ENCODE peak calls at places on chromosomes 6 and 20, in seven cellular contexts. R is HepG2, M is endothelial cell of umbilical vein, T is K562, U is HCT116, O is H1, C is SK-N-MC. N is an unnamed sample.

GRCh38 chr6:64294034-64294433 is 658.4 kb downstream of the PHF3 start:
- DNase-seq in R (no peak), M (no peak), T (no peak), U (no peak), O (no peak), C (no peak), N (no peak)

GRCh38 chr6:56156643-56157042 is 90.7 kb downstream of the COL21A1 start:
- DNase-seq in R (peak; percentile 82), M (peak; percentile 12), T (no peak), U (no peak), O (no peak), C (no peak), N (no peak)

GRCh38 chr6:33438978-33439594 is 15.3 kb upstream of the ZBTB9 start:
- DNase-seq in R (no peak), M (no peak), T (no peak), U (no peak), O (no peak), C (no peak), N (no peak)

GRCh38 chr20:62776692-62777527 is 19.4 kb upstream of the MRGBP start:
- DNase-seq in R (peak; percentile 58), M (no peak), T (peak; percentile 90), U (peak; percentile 75), O (no peak), C (no peak), N (peak; percentile 67)

GRCh38 chr20:63740501-63741353 is 1.2 kb downstream of the SLC2A4RG start:
- DNase-seq in R (peak; percentile 95), M (peak; percentile 86), T (peak; percentile 87), U (peak; percentile 48), O (no peak), C (no peak), N (peak; percentile 73)

GRCh38 chr6:8084586-8084985 is 17.8 kb downstream of the EEF1E1 start:
- DNase-seq in R (peak; percentile 42), M (no peak), T (no peak), U (no peak), O (no peak), C (no peak), N (no peak)

GRCh38 chr6:17869753-17870050 is 117.7 kb downstream of the KIF13A start:
- DNase-seq in R (no peak), M (peak; percentile 67), T (peak; percentile 33), U (no peak), O (no peak), C (no peak), N (no peak)

GRCh38 chr20:7770046-7770445 is 170.2 kb downstream of the HAO1 start:
- DNase-seq in R (no peak), M (peak; percentile 12), T (no peak), U (no peak), O (no peak), C (no peak), N (no peak)

GRCh38 chr6:167825759-167826229 is 917 bp upstream of the AFDN start:
- DNase-seq in R (peak; percentile 52), M (no peak), T (peak; percentile 86), U (peak; percentile 35), O (peak; percentile 41), C (no peak), N (peak; percentile 92)

GRCh38 chr20:35742741-35743523 is 872 bp upstream of the RBM39 start:
- DNase-seq in R (peak; percentile 69), M (peak; percentile 57), T (peak; percentile 29), U (no peak), O (no peak), C (no peak), N (peak; percentile 32)

GRCh38 chr6:30821862-30822784 is 62.2 kb upstream of the DDR1 start:
- DNase-seq in R (peak; percentile 70), M (peak; percentile 75), T (peak; percentile 65), U (no peak), O (no peak), C (no peak), N (peak; percentile 68)

GRCh38 chr6:118869894-118870665 is 23.9 kb upstream of the ASF1A start:
- DNase-seq in R (peak; percentile 36), M (peak; percentile 85), T (no peak), U (no peak), O (no peak), C (no peak), N (no peak)

GRCh38 chr20:17943343-17943742 is 25.3 kb downstream of the SNX5 start:
- DNase-seq in R (no peak), M (no peak), T (no peak), U (no peak), O (no peak), C (no peak), N (no peak)

GRCh38 chr20:38589967-38590681 is 9.1 kb downstream of the ADIG start:
- DNase-seq in R (no peak), M (no peak), T (no peak), U (no peak), O (no peak), C (no peak), N (no peak)
- TF ChIP-seq EZH2 in R (no peak), M (no peak), T (no peak), U (no peak), O (no peak), C (no peak), N (no peak)

GRCh38 chr6:170347975-170348374 is 41.4 kb downstream of the FAM120B start:
- DNase-seq in R (no peak), M (peak; percentile 25), T (no peak), U (no peak), O (no peak), C (no peak), N (no peak)
- TF ChIP-seq POLR2AphosphoS5 in R (no peak), M (no peak), T (no peak), U (no peak), O (no peak), C (no peak), N (no peak)

GRCh38 chr6:100376103-100376502 is 88.6 kb downstream of the SIM1 start:
- DNase-seq in R (no peak), M (no peak), T (no peak), U (no peak), O (no peak), C (no peak), N (peak; percentile 51)
- TF ChIP-seq EZH2 in R (no peak), M (no peak), T (no peak), U (no peak), O (no peak), C (no peak), N (no peak)

DNA sequence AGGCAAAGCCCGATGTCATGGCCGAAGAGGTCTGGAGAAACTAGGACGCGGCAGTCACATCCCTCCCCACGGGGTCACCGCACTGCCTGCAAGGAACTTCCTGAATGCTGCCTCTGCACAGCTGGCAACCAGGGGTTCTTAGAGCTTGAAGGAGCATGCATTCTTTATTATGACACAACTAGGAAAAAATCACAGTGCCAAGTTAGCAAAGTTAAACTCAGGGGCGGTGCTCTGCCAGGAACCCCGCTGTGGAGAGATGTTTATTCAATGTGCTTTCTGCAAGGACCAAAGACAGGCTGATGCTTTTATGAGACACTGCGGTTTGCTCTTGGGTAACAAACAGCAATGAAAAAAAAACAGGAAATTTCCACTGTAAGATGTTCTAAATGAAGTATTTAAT is 287.3 kb upstream of the FOXQ1 start:
- DNase-seq in R (peak; percentile 52), M (no peak), T (no peak), U (no peak), O (no peak), C (peak; percentile 93), N (no peak)
- TF ChIP-seq POLR2AphosphoS5 in R (no peak), M (no peak), T (no peak), U (no peak), O (no peak), C (peak; percentile 58), N (no peak)

DNA sequence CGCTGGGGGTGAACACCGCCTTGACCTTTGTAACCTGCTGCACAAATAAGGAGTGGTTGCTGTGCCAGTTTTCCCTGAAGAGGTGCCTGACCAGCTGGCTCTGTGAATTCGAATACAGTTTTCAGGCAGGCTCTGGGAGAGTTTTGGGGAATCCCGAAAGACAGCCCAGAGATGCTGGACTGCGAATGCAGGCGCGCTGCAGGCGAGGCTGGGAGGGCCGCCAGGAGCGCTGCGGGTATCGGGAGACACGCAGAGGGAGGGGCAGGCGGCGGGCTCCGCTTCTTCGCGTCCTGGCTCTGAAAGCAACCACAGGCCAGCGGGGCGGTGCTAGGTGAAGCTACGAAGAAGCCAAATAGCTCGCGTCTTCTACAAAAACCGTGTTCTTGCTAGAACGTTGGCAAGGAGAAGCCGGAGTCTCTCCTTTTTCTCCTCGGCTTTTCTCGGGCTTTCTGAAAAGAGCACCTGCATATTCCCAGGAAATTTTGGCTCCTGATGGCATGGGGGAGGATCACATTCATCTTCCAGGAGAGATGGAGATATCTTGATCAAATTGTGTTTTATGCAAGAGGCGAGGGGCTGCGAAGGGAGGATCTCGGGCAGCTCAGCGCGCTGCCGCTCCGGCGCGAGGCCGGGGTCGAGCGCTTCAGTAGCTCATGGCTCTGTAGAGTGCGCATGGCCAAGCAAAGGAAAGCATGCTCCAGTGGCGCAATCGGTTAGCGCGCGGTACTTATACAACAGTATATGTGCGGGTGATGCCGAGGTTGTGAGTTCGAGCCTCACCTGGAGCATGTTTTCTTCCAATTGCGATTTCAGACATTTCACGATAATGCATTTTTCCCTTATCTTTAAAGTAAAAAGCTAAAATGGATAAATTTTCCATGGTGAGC is 158.1 kb upstream of the ZNF184 start:
- DNase-seq in R (peak; percentile 74), M (peak; percentile 41), T (peak; percentile 82), U (peak; percentile 44), O (peak; percentile 82), C (peak; percentile 83), N (peak; percentile 92)
- TF ChIP-seq EZH2 in R (no peak), M (no peak), T (no peak), U (no peak), O (no peak), C (no peak), N (no peak)

GRCh38 chr6:129007819-129008218 is 124.9 kb downstream of the LAMA2 start:
- DNase-seq in R (no peak), M (no peak), T (no peak), U (no peak), O (no peak), C (no peak), N (no peak)
- TF ChIP-seq POLR2AphosphoS5 in R (no peak), M (no peak), T (no peak), U (no peak), O (no peak), C (no peak), N (no peak)

N was measured in GM23338.